ENCODE peak calls at places on chromosomes 16 and 17, in ten cellular contexts. S, Z, B, P, F, Y, H, E, M and I are unnamed samples.

GRCh38 chr17:72751746-72752145 is 340.7 kb downstream of the SLC39A11 start:
- DNase-seq in H (no peak), B (no peak), M (no peak), P (no peak), Y (no peak), Z (peak; percentile 43), F (no peak), S (no peak), E (no peak), I (no peak)

GRCh38 chr17:55811536-55811935 is 60.7 kb downstream of the PCTP start:
- DNase-seq in H (no peak), P (no peak), Y (no peak), M (no peak), F (no peak), B (no peak), E (no peak), S (no peak), Z (no peak), I (no peak)

GRCh38 chr17:38558751-38559024 is 47.1 kb downstream of the SRCIN1 start:
- DNase-seq in P (no peak), Z (no peak), F (no peak), B (no peak), E (no peak), M (peak; percentile 47), H (no peak), S (no peak), Y (no peak), I (no peak)

GRCh38 chr17:77501751-77502625 is 361.2 kb downstream of the SEC14L1 start:
- DNase-seq in E (no peak), S (no peak), Y (no peak), M (no peak), B (no peak), H (no peak), F (no peak), P (no peak), Z (peak; percentile 60), I (peak; percentile 50)

GRCh38 chr17:75814900-75815373 is 29.3 kb downstream of the UNC13D start:
- DNase-seq in Y (no peak), F (no peak), P (no peak), M (peak; percentile 71), B (peak; percentile 49), S (no peak), Z (peak; percentile 62), H (no peak), E (no peak), I (peak; percentile 87)

GRCh38 chr17:80984749-80985148 is 6.9 kb upstream of the CHMP6 start:
- DNase-seq in M (peak; percentile 95), Y (no peak), B (peak; percentile 67), Z (no peak), S (no peak), H (no peak), P (no peak), E (no peak), F (no peak), I (no peak)

GRCh38 chr16:20952144-20952797 is 51.7 kb downstream of the LYRM1 start:
- DNase-seq in Z (peak; percentile 32), E (no peak), M (no peak), S (no peak), H (no peak), F (no peak), B (no peak), P (no peak), Y (no peak), I (no peak)

GRCh38 chr16:49355923-49356665 is 17.5 kb upstream of the C16orf78 start:
- DNase-seq in E (peak; percentile 13), P (no peak), H (no peak), S (no peak), Y (no peak), F (no peak), B (no peak), M (no peak), Z (peak; percentile 94), I (no peak)

GRCh38 chr17:45371414-45372324 is 54.8 kb upstream of the MAP3K14 start:
- DNase-seq in H (no peak), S (peak; percentile 82), M (peak; percentile 98), F (no peak), Z (peak; percentile 95), B (peak; percentile 79), E (peak; percentile 83), P (peak; percentile 13), Y (peak; percentile 21), I (peak; percentile 90)

GRCh38 chr17:80005360-80006338 is 30.0 kb downstream of the TBC1D16 start:
- DNase-seq in P (no peak), Z (no peak), M (peak; percentile 63), S (no peak), F (peak; percentile 25), H (peak; percentile 41), Y (peak; percentile 67), E (peak; percentile 67), B (no peak), I (peak; percentile 40)

GRCh38 chr17:76549215-76549518 is 9.3 kb downstream of the PRCD start:
- DNase-seq in H (no peak), P (no peak), Y (no peak), E (no peak), Z (no peak), S (no peak), M (no peak), F (no peak), B (no peak), I (no peak)